ENCODE peak calls at places on chromosomes 6 and 20, in seven cellular contexts. G is stimulated activated CD8-positive, alpha-beta memory T cell treated with anti-CD3 and anti-CD28 coated beads, Interleukin-7, amount 100 ng/mL, for 4 hours; L is glutamatergic neuron; W is effector memory CD4-positive, alpha-beta T cell; Z is progenitor cell of endocrine pancreas; V is NCI-H1105; S is CD8-positive, alpha-beta memory T cell. I is an unnamed sample.

GRCh38 chr6:6696867-6697531 is 108.5 kb downstream of the LY86 start:
- DNase-seq in W (no peak), L (peak), V (peak), Z (peak), G (no peak), S (no peak), I (peak)

GRCh38 chr6:108596947-108597346 is 36.2 kb downstream of the FOXO3 start:
- DNase-seq in G (no peak), W (no peak), V (no peak), S (no peak), L (no peak), Z (no peak), I (no peak)

GRCh38 chr6:7467007-7467897 is 74.2 kb upstream of the DSP start:
- DNase-seq in G (no peak), V (no peak), S (no peak), L (no peak), W (no peak), Z (peak), I (no peak)

GRCh38 chr6:169397684-169398083 is 144.0 kb upstream of the THBS2 start:
- DNase-seq in G (no peak), S (no peak), W (no peak), V (no peak), Z (no peak), L (no peak), I (no peak)

GRCh38 chr20:59788811-59789210 is 144.6 kb downstream of the SYCP2 start:
- DNase-seq in L (no peak), V (no peak), Z (no peak), S (no peak), G (no peak), W (no peak), I (no peak)

GRCh38 chr6:109760208-109760607 is 69.1 kb downstream of the FIG4 start:
- DNase-seq in Z (no peak), G (no peak), L (no peak), S (no peak), V (no peak), W (no peak), I (no peak)

GRCh38 chr6:55276745-55277627 is 50.3 kb upstream of the GFRAL start:
- DNase-seq in L (peak), S (no peak), V (peak), Z (no peak), G (no peak), W (no peak), I (peak)

GRCh38 chr20:62739067-62739466 is 30.4 kb downstream of the NTSR1 start:
- DNase-seq in Z (no peak), W (no peak), L (no peak), V (no peak), G (no peak), S (no peak), I (no peak)

GRCh38 chr6:88532241-88532860 is 366.2 kb upstream of the CNR1 start:
- DNase-seq in G (no peak), W (no peak), S (no peak), L (no peak), Z (no peak), V (no peak), I (no peak)

GRCh38 chr6:40383348-40384115 is 203.6 kb downstream of the LRFN2 start:
- DNase-seq in G (no peak), W (no peak), S (no peak), Z (no peak), L (no peak), V (no peak), I (no peak)

GRCh38 chr6:143746202-143747119 is 68.7 kb downstream of the PHACTR2 start:
- DNase-seq in L (no peak), W (no peak), V (no peak), G (no peak), Z (no peak), S (no peak), I (no peak)

GRCh38 chr6:158286413-158286812 is 25.9 kb upstream of the TULP4 start:
- DNase-seq in L (no peak), V (no peak), W (no peak), S (no peak), Z (no peak), G (no peak), I (no peak)

GRCh38 chr6:144104898-144105487 is 9.6 kb upstream of the SF3B5 start:
- DNase-seq in W (no peak), S (peak), L (no peak), Z (no peak), G (no peak), V (peak), I (peak)

GRCh38 chr20:56091635-56092180 is 86.4 kb upstream of the CBLN4 start:
- DNase-seq in G (no peak), W (no peak), S (no peak), L (no peak), V (no peak), Z (no peak), I (no peak)

GRCh38 chr6:75084872-75085381 is 120.9 kb downstream of the COL12A1 start:
- DNase-seq in Z (peak), V (peak), W (no peak), G (no peak), S (no peak), L (peak), I (no peak)

GRCh38 chr6:161341638-161342037 is 67.8 kb upstream of the AGPAT4 start:
- DNase-seq in L (no peak), W (no peak), S (no peak), G (no peak), V (no peak), Z (no peak), I (no peak)

GRCh38 chr6:89372506-89372901 is 20.0 kb upstream of the UBE2J1 start:
- DNase-seq in G (no peak), L (no peak), S (no peak), V (no peak), Z (no peak), W (no peak), I (no peak)

GRCh38 chr20:17542993-17543412 is 11.8 kb upstream of the BFSP1 start:
- DNase-seq in S (no peak), L (no peak), W (no peak), Z (no peak), V (no peak), G (no peak), I (no peak)

GRCh38 chr6:3664641-3665041 is 86.9 kb downstream of the PXDC1 start:
- DNase-seq in L (no peak), V (no peak), W (no peak), S (no peak), G (no peak), Z (no peak), I (no peak)

I was measured in NCI-H748 treated with DMSO at 0.1 percent for 48 hours.